ENCODE peak calls at places on chromosomes 11 and 22, in seven cellular contexts. W, C, O, A, Q, R and X are unnamed samples.

GRCh38 chr11:66718320-66718971 is 10.6 kb downstream of the SPTBN2 start:
- DNase-seq in R (peak), A (no peak), C (no peak), Q (peak), O (no peak), W (no peak), X (peak)

GRCh38 chr11:30938801-30939200 is 352.6 kb upstream of the MPPED2 start:
- DNase-seq in W (no peak), O (no peak), C (no peak), Q (no peak), A (no peak), R (no peak), X (no peak)

GRCh38 chr11:27468643-27469332 is 3.8 kb downstream of the LGR4 start:
- DNase-seq in A (no peak), R (no peak), O (no peak), C (no peak), Q (no peak), W (no peak), X (peak)

GRCh38 chr11:19703211-19703610 is 9.4 kb upstream of the NAV2 start:
- DNase-seq in A (no peak), C (no peak), O (peak), R (no peak), W (no peak), Q (no peak), X (no peak)

GRCh38 chr11:131370901-131371790 is 731 bp downstream of the NTM start:
- DNase-seq in A (no peak), C (no peak), Q (no peak), O (peak), W (no peak), R (no peak), X (no peak)

GRCh38 chr11:2980168-2980840 is 11.8 kb downstream of the NAP1L4 start:
- DNase-seq in R (no peak), C (no peak), O (no peak), Q (no peak), W (no peak), A (no peak), X (no peak)

GRCh38 chr22:39622881-39623367 is 52.4 kb downstream of the CACNA1I start:
- DNase-seq in W (peak), R (peak), O (peak), Q (peak), C (peak), A (no peak), X (peak)

GRCh38 chr11:2721163-2721935 is 21.6 kb upstream of the KCNQ1OT1 start:
- DNase-seq in A (no peak), Q (no peak), O (no peak), C (no peak), R (no peak), W (no peak), X (no peak)

GRCh38 chr11:16895306-16895705 is 118.9 kb downstream of the PLEKHA7 start:
- DNase-seq in C (no peak), R (no peak), O (no peak), W (no peak), Q (no peak), A (no peak), X (no peak)

GRCh38 chr11:196786-197731 is 4.2 kb downstream of the SCGB1C1 start:
- DNase-seq in A (no peak), Q (no peak), W (no peak), O (no peak), R (peak), C (no peak), X (no peak)

GRCh38 chr11:1917523-1918435 is 1.7 kb upstream of the TNNT3 start:
- DNase-seq in W (no peak), C (peak), Q (no peak), O (peak), R (no peak), A (no peak), X (peak)

GRCh38 chr22:30015229-30015797 is 65.0 kb upstream of the HORMAD2 start:
- DNase-seq in C (no peak), R (no peak), W (no peak), Q (no peak), A (no peak), O (no peak), X (no peak)

GRCh38 chr11:66476841-66477251 is 3.4 kb upstream of the DPP3 start:
- DNase-seq in Q (no peak), C (no peak), R (peak), A (no peak), W (no peak), O (peak), X (no peak)

GRCh38 chr11:120751550-120751949 is 240.0 kb downstream of the GRIK4 start:
- DNase-seq in A (no peak), C (no peak), Q (no peak), W (no peak), O (no peak), R (no peak), X (no peak)

GRCh38 chr11:34997872-34998548 is 81.6 kb downstream of the PDHX start:
- DNase-seq in A (no peak), O (peak), Q (no peak), R (no peak), W (no peak), C (no peak), X (no peak)

GRCh38 chr22:39800790-39801540 is 92.6 kb downstream of the ENTHD1 start:
- DNase-seq in A (no peak), Q (no peak), R (no peak), W (no peak), C (peak), O (peak), X (no peak)

GRCh38 chr11:61542024-61542461 is 33.5 kb downstream of the LRRC10B start:
- DNase-seq in W (no peak), A (no peak), R (peak), Q (no peak), O (peak), C (no peak), X (no peak)

GRCh38 chr11:69841859-69842698 is 22.9 kb upstream of the FGF3 start:
- DNase-seq in W (peak), A (no peak), C (peak), O (no peak), R (peak), Q (no peak), X (peak)

GRCh38 chr11:438101-438844 is 3.5 kb downstream of the ANO9 start:
- DNase-seq in A (no peak), W (no peak), C (no peak), O (no peak), R (no peak), Q (no peak), X (no peak)

GRCh38 chr11:6351782-6352181 is 31.5 kb upstream of the CAVIN3 start:
- DNase-seq in A (no peak), R (no peak), O (no peak), Q (no peak), W (no peak), C (no peak), X (no peak)

GRCh38 chr11:111604392-111605009 is 2.3 kb downstream of the SIK2 start:
- DNase-seq in C (peak), Q (peak), R (no peak), W (peak), A (peak), O (peak), X (peak)

GRCh38 chr11:70899616-70900015 is 352.8 kb downstream of the SHANK2 start:
- DNase-seq in C (no peak), O (no peak), Q (no peak), W (no peak), A (no peak), R (no peak), X (no peak)

GRCh38 chr11:35111171-35112055 is 27.6 kb upstream of the CD44 start:
- DNase-seq in C (peak), Q (no peak), A (no peak), W (no peak), R (no peak), O (no peak), X (peak)

GRCh38 chr11:14041040-14041439 is 78.5 kb downstream of the SPON1 start:
- DNase-seq in C (peak), W (peak), A (no peak), Q (no peak), R (no peak), O (no peak), X (peak)

GRCh38 chr11:122976734-122977454 is 4.7 kb downstream of the BSX start:
- DNase-seq in Q (no peak), R (peak), W (no peak), C (no peak), A (no peak), O (peak), X (no peak)

GRCh38 chr22:29154364-29155048 is 51.2 kb upstream of the EMID1 start:
- DNase-seq in C (peak), O (peak), A (no peak), Q (peak), W (peak), R (peak), X (peak)

GRCh38 chr11:102523887-102524286 is 6.7 kb downstream of the MMP7 start:
- DNase-seq in R (no peak), W (no peak), Q (no peak), C (no peak), A (no peak), O (no peak), X (no peak)

GRCh38 chr11:37916331-37916730 is 1318.3 kb upstream of the RAG2 start:
- DNase-seq in W (no peak), Q (no peak), A (no peak), C (no peak), O (no peak), R (no peak), X (no peak)

GRCh38 chr11:2588809-2589537 is 110.8 kb downstream of the KCNQ1OT1 start:
- DNase-seq in R (no peak), Q (no peak), O (peak), A (no peak), C (no peak), W (no peak), X (no peak)

GRCh38 chr11:27209562-27210005 is 153.4 kb downstream of the CCDC34 start:
- DNase-seq in R (no peak), A (no peak), W (peak), O (no peak), C (peak), Q (peak), X (no peak)

GRCh38 chr11:73156114-73156513 is 14.0 kb upstream of the FCHSD2 start:
- DNase-seq in W (no peak), Q (no peak), A (no peak), R (no peak), O (no peak), C (no peak), X (no peak)

GRCh38 chr11:73152086-73152853 is 10.2 kb upstream of the FCHSD2 start:
- DNase-seq in O (no peak), C (no peak), W (no peak), R (no peak), Q (no peak), A (no peak), X (no peak)

GRCh38 chr11:73152861-73153483 is 10.9 kb upstream of the FCHSD2 start:
- DNase-seq in A (peak), O (no peak), W (no peak), R (no peak), C (no peak), Q (no peak), X (no peak)

GRCh38 chr11:73156686-73157085 is 14.6 kb upstream of the FCHSD2 start:
- DNase-seq in C (no peak), Q (no peak), W (no peak), A (no peak), R (no peak), O (no peak), X (no peak)

GRCh38 chr11:73154178-73154577 is 12.1 kb upstream of the FCHSD2 start:
- DNase-seq in W (no peak), C (no peak), O (no peak), Q (no peak), A (peak), R (no peak), X (no peak)
- TF ChIP-seq JUND in W (no peak), C (no peak), O (no peak), Q (no peak), A (no peak), R (no peak), X (no peak)

GRCh38 chr22:44996120-44996519 is 13.7 kb downstream of the PHF21B start:
- DNase-seq in R (no peak), W (no peak), O (no peak), Q (no peak), C (no peak), A (no peak), X (no peak)

GRCh38 chr22:44994399-44995281 is 15.2 kb downstream of the PHF21B start:
- DNase-seq in A (no peak), O (peak), W (no peak), R (no peak), C (no peak), Q (no peak), X (no peak)

GRCh38 chr22:44995715-44996114 is 14.1 kb downstream of the PHF21B start:
- DNase-seq in A (no peak), O (peak), Q (no peak), C (no peak), W (no peak), R (no peak), X (no peak)

GRCh38 chr22:44996648-44997047 is 13.2 kb downstream of the PHF21B start:
- DNase-seq in Q (no peak), C (no peak), R (no peak), O (no peak), W (no peak), A (no peak), X (no peak)

GRCh38 chr22:44995282-44995597 is 14.6 kb downstream of the PHF21B start:
- DNase-seq in Q (no peak), R (no peak), C (no peak), A (no peak), O (no peak), W (no peak), X (no peak)
- TF ChIP-seq JUND in Q (no peak), R (no peak), C (no peak), A (no peak), O (no peak), W (no peak), X (no peak)

DNA sequence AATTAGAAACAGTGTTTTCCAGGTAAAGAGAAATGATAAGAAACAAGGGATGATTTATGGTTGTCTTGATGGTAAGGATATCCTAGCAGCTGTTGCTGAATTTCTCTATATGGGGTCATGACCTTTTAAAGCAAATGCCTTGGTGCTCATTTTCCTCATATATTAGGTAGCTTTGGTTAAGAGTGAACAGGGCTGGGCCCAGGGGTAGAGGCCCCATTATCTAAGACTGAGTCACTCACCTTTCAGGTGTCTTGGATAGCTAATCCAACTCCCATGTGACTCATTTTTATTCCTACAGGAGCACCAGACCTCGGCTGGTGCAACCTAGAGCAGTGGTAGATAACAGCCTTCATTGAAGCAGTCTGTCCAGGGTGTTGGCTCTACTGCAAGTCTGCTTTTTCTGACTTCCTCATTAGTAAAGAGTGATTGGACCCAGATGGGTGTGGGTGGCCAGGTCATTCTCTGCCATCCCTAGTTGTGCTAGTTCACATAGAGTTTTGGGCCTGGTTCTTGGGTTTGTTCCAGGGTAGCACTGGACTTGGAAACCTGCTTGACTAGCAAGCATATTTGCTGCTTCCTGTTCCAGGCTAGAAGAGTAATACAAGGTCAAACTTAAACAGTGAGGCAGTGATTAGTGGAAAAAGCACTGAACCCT is 37.4 kb downstream of the CTNND1 start:
- DNase-seq in W (peak), O (no peak), Q (peak), A (no peak), R (no peak), C (peak), X (peak)
- TF ChIP-seq JUND in W (peak), O (no peak), Q (no peak), A (no peak), R (no peak), C (peak), X (no peak)

DNA sequence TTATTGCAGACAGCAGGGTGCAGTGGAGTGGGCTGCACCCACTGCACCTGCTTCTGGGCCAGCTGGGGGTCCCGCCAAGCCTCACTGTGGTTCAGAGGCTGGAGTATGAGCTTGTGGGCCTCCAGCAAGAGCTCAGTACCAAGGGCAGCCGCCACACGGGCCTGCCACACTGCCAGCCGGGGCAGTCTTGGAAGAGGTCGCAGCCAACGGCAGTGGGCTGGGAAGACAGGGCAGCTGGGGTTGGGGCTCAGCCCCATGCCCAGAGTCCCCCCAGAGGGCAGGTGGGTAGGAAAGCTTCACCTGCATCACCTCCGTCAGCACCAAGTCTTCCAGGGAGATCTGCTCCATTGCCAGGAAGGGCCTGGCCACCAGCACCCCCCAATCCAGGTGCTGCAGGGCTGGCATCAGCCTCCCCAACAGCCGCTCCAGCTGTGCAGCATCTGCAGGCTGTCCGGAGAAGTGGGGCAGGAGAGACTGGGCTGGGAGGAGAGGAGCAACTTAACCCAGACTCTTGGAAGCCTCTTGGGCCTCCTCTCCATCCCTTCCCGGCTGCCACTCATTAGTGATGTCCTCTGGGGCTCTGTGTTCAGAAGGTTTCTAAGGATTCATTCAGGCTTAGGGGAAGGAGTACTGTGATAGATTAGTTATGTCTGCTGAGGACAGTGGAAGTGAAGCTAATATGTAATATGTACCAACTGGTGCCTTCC is 1.1 kb upstream of the GSTT4 start:
- DNase-seq in A (no peak), C (no peak), W (no peak), Q (no peak), R (no peak), O (no peak), X (no peak)
- TF ChIP-seq JUND in A (no peak), C (no peak), W (no peak), Q (no peak), R (no peak), O (no peak), X (no peak)